ENCODE peak calls at places on chromosomes 13 and 19, in six cellular contexts. One of them, this sample, is unnamed.

GRCh38 chr19:9435279-9436268 is at the start of gene ZNF266:
- DNase-seq in COR-L47: peak; percentile 86
- DNase-seq in stimulated activated CD8-positive, alpha-beta memory T cell treated with anti-CD3 and anti-CD28 coated beads, Interleukin-7, amount 100 ng/mL, for 24 hours: peak; percentile 87
- DNase-seq in pulmonary artery endothelial cell: peak; percentile 74
- DNase-seq in T-helper 2 cell treated with Interferon-gamma antibody and Interleukin-4, amounts not matched to agents 5 μg/mL and 100 μg/mL, for 36 hours: peak; percentile 91
- DNase-seq in A673: peak; percentile 95
- DNase-seq in this sample: peak; percentile 90

GRCh38 chr19:45913874-45914830 is at the start of gene NANOS2:
- DNase-seq in stimulated activated CD8-positive, alpha-beta memory T cell treated with anti-CD3 and anti-CD28 coated beads, Interleukin-7, amount 100 ng/mL, for 24 hours: no peak
- DNase-seq in COR-L47: no peak
- DNase-seq in pulmonary artery endothelial cell: no peak
- DNase-seq in T-helper 2 cell treated with Interferon-gamma antibody and Interleukin-4, amounts not matched to agents 5 μg/mL and 100 μg/mL, for 36 hours: no peak
- DNase-seq in A673: no peak
- DNase-seq in this sample: no peak

GRCh38 chr13:21583496-21583895 is 20.5 kb downstream of the MICU2 start:
- DNase-seq in stimulated activated CD8-positive, alpha-beta memory T cell treated with anti-CD3 and anti-CD28 coated beads, Interleukin-7, amount 100 ng/mL, for 24 hours: no peak
- DNase-seq in T-helper 2 cell treated with Interferon-gamma antibody and Interleukin-4, amounts not matched to agents 5 μg/mL and 100 μg/mL, for 36 hours: no peak
- DNase-seq in COR-L47: no peak
- DNase-seq in pulmonary artery endothelial cell: peak; percentile 94
- DNase-seq in A673: peak; percentile 86
- DNase-seq in this sample: no peak

GRCh38 chr13:105403065-105403464 is 1132.4 kb downstream of the EFNB2 start:
- DNase-seq in stimulated activated CD8-positive, alpha-beta memory T cell treated with anti-CD3 and anti-CD28 coated beads, Interleukin-7, amount 100 ng/mL, for 24 hours: no peak
- DNase-seq in A673: no peak
- DNase-seq in T-helper 2 cell treated with Interferon-gamma antibody and Interleukin-4, amounts not matched to agents 5 μg/mL and 100 μg/mL, for 36 hours: no peak
- DNase-seq in COR-L47: no peak
- DNase-seq in pulmonary artery endothelial cell: no peak
- DNase-seq in this sample: no peak

GRCh38 chr19:50300814-50301606 is 28.2 kb downstream of the KCNC3 start:
- DNase-seq in COR-L47: no peak
- DNase-seq in T-helper 2 cell treated with Interferon-gamma antibody and Interleukin-4, amounts not matched to agents 5 μg/mL and 100 μg/mL, for 36 hours: peak; percentile 17
- DNase-seq in A673: peak; percentile 54
- DNase-seq in pulmonary artery endothelial cell: peak; percentile 71
- DNase-seq in stimulated activated CD8-positive, alpha-beta memory T cell treated with anti-CD3 and anti-CD28 coated beads, Interleukin-7, amount 100 ng/mL, for 24 hours: no peak
- DNase-seq in this sample: no peak

GRCh38 chr19:51123381-51124186 is 1.1 kb upstream of the SIGLEC9 start:
- DNase-seq in A673: no peak
- DNase-seq in T-helper 2 cell treated with Interferon-gamma antibody and Interleukin-4, amounts not matched to agents 5 μg/mL and 100 μg/mL, for 36 hours: no peak
- DNase-seq in stimulated activated CD8-positive, alpha-beta memory T cell treated with anti-CD3 and anti-CD28 coated beads, Interleukin-7, amount 100 ng/mL, for 24 hours: no peak
- DNase-seq in COR-L47: no peak
- DNase-seq in pulmonary artery endothelial cell: no peak
- DNase-seq in this sample: peak; percentile 31

GRCh38 chr19:56253737-56254136 is 18.8 kb upstream of the EDDM13 start:
- DNase-seq in COR-L47: peak; percentile 72
- DNase-seq in A673: peak; percentile 68
- DNase-seq in stimulated activated CD8-positive, alpha-beta memory T cell treated with anti-CD3 and anti-CD28 coated beads, Interleukin-7, amount 100 ng/mL, for 24 hours: no peak
- DNase-seq in T-helper 2 cell treated with Interferon-gamma antibody and Interleukin-4, amounts not matched to agents 5 μg/mL and 100 μg/mL, for 36 hours: no peak
- DNase-seq in pulmonary artery endothelial cell: peak; percentile 24
- DNase-seq in this sample: no peak

GRCh38 chr19:29380581-29380980 is 145.2 kb upstream of the VSTM2B start:
- DNase-seq in stimulated activated CD8-positive, alpha-beta memory T cell treated with anti-CD3 and anti-CD28 coated beads, Interleukin-7, amount 100 ng/mL, for 24 hours: no peak
- DNase-seq in T-helper 2 cell treated with Interferon-gamma antibody and Interleukin-4, amounts not matched to agents 5 μg/mL and 100 μg/mL, for 36 hours: no peak
- DNase-seq in pulmonary artery endothelial cell: no peak
- DNase-seq in A673: no peak
- DNase-seq in COR-L47: no peak
- DNase-seq in this sample: no peak

GRCh38 chr13:80012281-80012680 is 328.6 kb downstream of the SPRY2 start:
- DNase-seq in pulmonary artery endothelial cell: no peak
- DNase-seq in A673: no peak
- DNase-seq in COR-L47: no peak
- DNase-seq in stimulated activated CD8-positive, alpha-beta memory T cell treated with anti-CD3 and anti-CD28 coated beads, Interleukin-7, amount 100 ng/mL, for 24 hours: no peak
- DNase-seq in T-helper 2 cell treated with Interferon-gamma antibody and Interleukin-4, amounts not matched to agents 5 μg/mL and 100 μg/mL, for 36 hours: no peak
- DNase-seq in this sample: no peak

GRCh38 chr13:109790951-109791605 is 4.7 kb upstream of the IRS2 start:
- DNase-seq in A673: peak; percentile 84
- DNase-seq in stimulated activated CD8-positive, alpha-beta memory T cell treated with anti-CD3 and anti-CD28 coated beads, Interleukin-7, amount 100 ng/mL, for 24 hours: no peak
- DNase-seq in T-helper 2 cell treated with Interferon-gamma antibody and Interleukin-4, amounts not matched to agents 5 μg/mL and 100 μg/mL, for 36 hours: peak; percentile 24
- DNase-seq in COR-L47: peak; percentile 58
- DNase-seq in pulmonary artery endothelial cell: no peak
- DNase-seq in this sample: peak; percentile 30

GRCh38 chr13:20006206-20006605 is 47.7 kb downstream of the ZMYM2 start:
- DNase-seq in stimulated activated CD8-positive, alpha-beta memory T cell treated with anti-CD3 and anti-CD28 coated beads, Interleukin-7, amount 100 ng/mL, for 24 hours: no peak
- DNase-seq in COR-L47: no peak
- DNase-seq in pulmonary artery endothelial cell: no peak
- DNase-seq in T-helper 2 cell treated with Interferon-gamma antibody and Interleukin-4, amounts not matched to agents 5 μg/mL and 100 μg/mL, for 36 hours: no peak
- DNase-seq in A673: no peak
- DNase-seq in this sample: no peak

GRCh38 chr19:46426506-46427162 is 2.1 kb downstream of the PNMA8C start:
- DNase-seq in A673: peak; percentile 90
- DNase-seq in COR-L47: peak; percentile 76
- DNase-seq in T-helper 2 cell treated with Interferon-gamma antibody and Interleukin-4, amounts not matched to agents 5 μg/mL and 100 μg/mL, for 36 hours: peak; percentile 29
- DNase-seq in stimulated activated CD8-positive, alpha-beta memory T cell treated with anti-CD3 and anti-CD28 coated beads, Interleukin-7, amount 100 ng/mL, for 24 hours: no peak
- DNase-seq in pulmonary artery endothelial cell: no peak
- DNase-seq in this sample: no peak

GRCh38 chr13:95254341-95254740 is 46.9 kb downstream of the ABCC4 start:
- DNase-seq in pulmonary artery endothelial cell: no peak
- DNase-seq in COR-L47: no peak
- DNase-seq in A673: no peak
- DNase-seq in stimulated activated CD8-positive, alpha-beta memory T cell treated with anti-CD3 and anti-CD28 coated beads, Interleukin-7, amount 100 ng/mL, for 24 hours: no peak
- DNase-seq in T-helper 2 cell treated with Interferon-gamma antibody and Interleukin-4, amounts not matched to agents 5 μg/mL and 100 μg/mL, for 36 hours: no peak
- DNase-seq in this sample: no peak

GRCh38 chr13:83883061-83883523 is 818 bp upstream of the SLITRK1 start:
- DNase-seq in stimulated activated CD8-positive, alpha-beta memory T cell treated with anti-CD3 and anti-CD28 coated beads, Interleukin-7, amount 100 ng/mL, for 24 hours: no peak
- DNase-seq in COR-L47: no peak
- DNase-seq in A673: no peak
- DNase-seq in T-helper 2 cell treated with Interferon-gamma antibody and Interleukin-4, amounts not matched to agents 5 μg/mL and 100 μg/mL, for 36 hours: no peak
- DNase-seq in pulmonary artery endothelial cell: no peak
- DNase-seq in this sample: no peak

GRCh38 chr19:21328402-21328801 is 808 bp downstream of the ZNF708 start:
- DNase-seq in COR-L47: peak; percentile 24
- DNase-seq in A673: peak; percentile 50
- DNase-seq in stimulated activated CD8-positive, alpha-beta memory T cell treated with anti-CD3 and anti-CD28 coated beads, Interleukin-7, amount 100 ng/mL, for 24 hours: no peak
- DNase-seq in pulmonary artery endothelial cell: no peak
- DNase-seq in T-helper 2 cell treated with Interferon-gamma antibody and Interleukin-4, amounts not matched to agents 5 μg/mL and 100 μg/mL, for 36 hours: no peak
- DNase-seq in this sample: no peak

GRCh38 chr13:51066091-51066831 is 44.8 kb downstream of the C13orf42 start:
- DNase-seq in T-helper 2 cell treated with Interferon-gamma antibody and Interleukin-4, amounts not matched to agents 5 μg/mL and 100 μg/mL, for 36 hours: no peak
- DNase-seq in COR-L47: peak; percentile 24
- DNase-seq in stimulated activated CD8-positive, alpha-beta memory T cell treated with anti-CD3 and anti-CD28 coated beads, Interleukin-7, amount 100 ng/mL, for 24 hours: no peak
- DNase-seq in A673: no peak
- DNase-seq in pulmonary artery endothelial cell: no peak
- DNase-seq in this sample: no peak

GRCh38 chr13:109274188-109274821 is 512.1 kb downstream of the IRS2 start:
- DNase-seq in A673: peak; percentile 43
- DNase-seq in T-helper 2 cell treated with Interferon-gamma antibody and Interleukin-4, amounts not matched to agents 5 μg/mL and 100 μg/mL, for 36 hours: no peak
- DNase-seq in pulmonary artery endothelial cell: no peak
- DNase-seq in COR-L47: no peak
- DNase-seq in stimulated activated CD8-positive, alpha-beta memory T cell treated with anti-CD3 and anti-CD28 coated beads, Interleukin-7, amount 100 ng/mL, for 24 hours: no peak
- DNase-seq in this sample: no peak

GRCh38 chr19:33205110-33205509 is 11.0 kb downstream of the LRP3 start:
- DNase-seq in A673: no peak
- DNase-seq in COR-L47: no peak
- DNase-seq in T-helper 2 cell treated with Interferon-gamma antibody and Interleukin-4, amounts not matched to agents 5 μg/mL and 100 μg/mL, for 36 hours: no peak
- DNase-seq in stimulated activated CD8-positive, alpha-beta memory T cell treated with anti-CD3 and anti-CD28 coated beads, Interleukin-7, amount 100 ng/mL, for 24 hours: no peak
- DNase-seq in pulmonary artery endothelial cell: no peak
- DNase-seq in this sample: no peak

GRCh38 chr19:39389621-39390414 is 1.1 kb downstream of the PAF1 start:
- DNase-seq in stimulated activated CD8-positive, alpha-beta memory T cell treated with anti-CD3 and anti-CD28 coated beads, Interleukin-7, amount 100 ng/mL, for 24 hours: no peak
- DNase-seq in A673: no peak
- DNase-seq in pulmonary artery endothelial cell: no peak
- DNase-seq in T-helper 2 cell treated with Interferon-gamma antibody and Interleukin-4, amounts not matched to agents 5 μg/mL and 100 μg/mL, for 36 hours: no peak
- DNase-seq in COR-L47: no peak
- DNase-seq in this sample: no peak

This sample was measured in activated T-helper 2 cell treated with anti-CD3 and anti-CD28 coated beads, Interferon-gamma antibody, Interleukin-2, Interleukin-4, amounts not matched to agents 10 μg/mL and 5 μg/mL and 100 μg/mL, durations not matched to agents 14 hours and 24 hours and 36 hours.